ENCODE peak calls at places on chromosomes 12 and 14, in six cellular contexts. One of them, this sample, is unnamed.

GRCh38 chr14:50045039-50045711 is 71.2 kb downstream of the VCPKMT start:
- DNase-seq in IMR-90: peak
- DNase-seq in K562: no peak
- DNase-seq in fibroblast of lung: peak
- DNase-seq in mammary epithelial cell: peak
- DNase-seq in SK-N-SH: peak
- DNase-seq in this sample: peak

GRCh38 chr12:39227218-39227617 is 215.7 kb downstream of the KIF21A start:
- DNase-seq in IMR-90: no peak
- DNase-seq in K562: no peak
- DNase-seq in fibroblast of lung: no peak
- DNase-seq in mammary epithelial cell: no peak
- DNase-seq in SK-N-SH: no peak
- DNase-seq in this sample: no peak

GRCh38 chr14:70901218-70901772 is 6.0 kb upstream of the PCNX1 start:
- DNase-seq in IMR-90: peak
- DNase-seq in K562: no peak
- DNase-seq in fibroblast of lung: peak
- DNase-seq in mammary epithelial cell: no peak
- DNase-seq in SK-N-SH: no peak
- DNase-seq in this sample: no peak

GRCh38 chr12:114697741-114698565 is 14.0 kb upstream of the TBX3 start:
- DNase-seq in IMR-90: no peak
- DNase-seq in K562: no peak
- DNase-seq in fibroblast of lung: peak
- DNase-seq in mammary epithelial cell: no peak
- DNase-seq in SK-N-SH: no peak
- DNase-seq in this sample: no peak

GRCh38 chr12:60205500-60205899 is 609.7 kb downstream of the SLC16A7 start:
- DNase-seq in IMR-90: peak
- DNase-seq in K562: no peak
- DNase-seq in fibroblast of lung: peak
- DNase-seq in mammary epithelial cell: peak
- DNase-seq in SK-N-SH: no peak
- DNase-seq in this sample: no peak

GRCh38 chr12:44674866-44675265 is 201.2 kb downstream of the NELL2 start:
- DNase-seq in IMR-90: no peak
- DNase-seq in K562: no peak
- DNase-seq in fibroblast of lung: no peak
- DNase-seq in mammary epithelial cell: no peak
- DNase-seq in SK-N-SH: no peak
- DNase-seq in this sample: no peak

GRCh38 chr12:124684971-124685688 is 117.7 kb upstream of the NCOR2 start:
- DNase-seq in IMR-90: peak
- DNase-seq in K562: no peak
- DNase-seq in fibroblast of lung: peak
- DNase-seq in mammary epithelial cell: peak
- DNase-seq in SK-N-SH: no peak
- DNase-seq in this sample: no peak

GRCh38 chr14:42893183-42893582 is 1286.5 kb downstream of the LRFN5 start:
- DNase-seq in IMR-90: no peak
- DNase-seq in K562: no peak
- DNase-seq in fibroblast of lung: no peak
- DNase-seq in mammary epithelial cell: no peak
- DNase-seq in SK-N-SH: no peak
- DNase-seq in this sample: no peak

GRCh38 chr12:12819752-12820311 is 6.7 kb downstream of the DDX47 start:
- DNase-seq in IMR-90: peak
- DNase-seq in K562: peak
- DNase-seq in fibroblast of lung: peak
- DNase-seq in mammary epithelial cell: peak
- DNase-seq in SK-N-SH: no peak
- DNase-seq in this sample: no peak

GRCh38 chr12:108635997-108636808 is 2.5 kb upstream of the SELPLG start:
- DNase-seq in IMR-90: no peak
- DNase-seq in K562: no peak
- DNase-seq in fibroblast of lung: no peak
- DNase-seq in mammary epithelial cell: no peak
- DNase-seq in SK-N-SH: no peak
- DNase-seq in this sample: peak

GRCh38 chr12:2108975-2109671 is 56.3 kb downstream of the CACNA1C start:
- DNase-seq in IMR-90: no peak
- DNase-seq in K562: no peak
- DNase-seq in fibroblast of lung: no peak
- DNase-seq in mammary epithelial cell: no peak
- DNase-seq in SK-N-SH: no peak
- DNase-seq in this sample: no peak

GRCh38 chr14:60249321-60250251 is 565 bp downstream of the PPM1A start:
- DNase-seq in IMR-90: peak
- DNase-seq in K562: peak
- DNase-seq in fibroblast of lung: peak
- DNase-seq in mammary epithelial cell: peak
- DNase-seq in SK-N-SH: peak
- DNase-seq in this sample: peak

GRCh38 chr12:53251477-53252348 is 16.4 kb upstream of the ESPL1 start:
- DNase-seq in IMR-90: peak
- DNase-seq in K562: peak
- DNase-seq in fibroblast of lung: peak
- DNase-seq in mammary epithelial cell: peak
- DNase-seq in SK-N-SH: peak
- DNase-seq in this sample: peak

GRCh38 chr12:109961201-109961600 is 35.0 kb downstream of the GIT2 start:
- DNase-seq in IMR-90: no peak
- DNase-seq in K562: no peak
- DNase-seq in fibroblast of lung: no peak
- DNase-seq in mammary epithelial cell: no peak
- DNase-seq in SK-N-SH: no peak
- DNase-seq in this sample: no peak

GRCh38 chr12:131787143-131787660 is 41.0 kb upstream of the MMP17 start:
- DNase-seq in IMR-90: no peak
- DNase-seq in K562: no peak
- DNase-seq in fibroblast of lung: no peak
- DNase-seq in mammary epithelial cell: no peak
- DNase-seq in SK-N-SH: no peak
- DNase-seq in this sample: no peak

GRCh38 chr14:23910081-23910875 is 43.3 kb upstream of the DHRS4 start:
- DNase-seq in IMR-90: peak
- DNase-seq in K562: peak
- DNase-seq in fibroblast of lung: peak
- DNase-seq in mammary epithelial cell: peak
- DNase-seq in SK-N-SH: peak
- DNase-seq in this sample: peak

GRCh38 chr12:25733541-25733940 is 180.5 kb upstream of the LMNTD1 start:
- DNase-seq in IMR-90: no peak
- DNase-seq in K562: no peak
- DNase-seq in fibroblast of lung: no peak
- DNase-seq in mammary epithelial cell: no peak
- DNase-seq in SK-N-SH: no peak
- DNase-seq in this sample: no peak

GRCh38 chr14:75247286-75247922 is 31.2 kb upstream of the FOS start:
- DNase-seq in IMR-90: no peak
- DNase-seq in K562: no peak
- DNase-seq in fibroblast of lung: no peak
- DNase-seq in mammary epithelial cell: no peak
- DNase-seq in SK-N-SH: no peak
- DNase-seq in this sample: peak

GRCh38 chr12:132344601-132345000 is 15.2 kb upstream of the GALNT9 start:
- DNase-seq in IMR-90: no peak
- DNase-seq in K562: no peak
- DNase-seq in fibroblast of lung: no peak
- DNase-seq in mammary epithelial cell: no peak
- DNase-seq in SK-N-SH: no peak
- DNase-seq in this sample: no peak

GRCh38 chr14:91331761-91332447 is 85.7 kb downstream of the CCDC88C start:
- DNase-seq in IMR-90: no peak
- DNase-seq in K562: no peak
- DNase-seq in fibroblast of lung: no peak
- DNase-seq in mammary epithelial cell: no peak
- DNase-seq in SK-N-SH: no peak
- DNase-seq in this sample: no peak

GRCh38 chr12:84772281-84772680 is 140.3 kb downstream of the SLC6A15 start:
- DNase-seq in IMR-90: peak
- DNase-seq in K562: no peak
- DNase-seq in fibroblast of lung: peak
- DNase-seq in mammary epithelial cell: peak
- DNase-seq in SK-N-SH: no peak
- DNase-seq in this sample: no peak

GRCh38 chr12:95774311-95775045 is 16.1 kb downstream of the NTN4 start:
- DNase-seq in IMR-90: peak
- DNase-seq in K562: no peak
- DNase-seq in fibroblast of lung: no peak
- DNase-seq in mammary epithelial cell: peak
- DNase-seq in SK-N-SH: no peak
- DNase-seq in this sample: no peak

GRCh38 chr12:58915634-58916033 is 4.7 kb downstream of the LRIG3 start:
- DNase-seq in IMR-90: peak
- DNase-seq in K562: no peak
- DNase-seq in fibroblast of lung: peak
- DNase-seq in mammary epithelial cell: peak
- DNase-seq in SK-N-SH: no peak
- DNase-seq in this sample: no peak

GRCh38 chr12:65822732-65823480 is 1.4 kb upstream of the HMGA2 start:
- DNase-seq in IMR-90: peak
- DNase-seq in K562: no peak
- DNase-seq in fibroblast of lung: peak
- DNase-seq in mammary epithelial cell: peak
- DNase-seq in SK-N-SH: peak
- DNase-seq in this sample: no peak

GRCh38 chr14:71733210-71733883 is 198.9 kb upstream of the RGS6 start:
- DNase-seq in IMR-90: peak
- DNase-seq in K562: no peak
- DNase-seq in fibroblast of lung: peak
- DNase-seq in mammary epithelial cell: no peak
- DNase-seq in SK-N-SH: no peak
- DNase-seq in this sample: no peak

GRCh38 chr12:94445662-94446061 is 14.0 kb downstream of the CEP83 start:
- DNase-seq in IMR-90: no peak
- DNase-seq in K562: no peak
- DNase-seq in fibroblast of lung: peak
- DNase-seq in mammary epithelial cell: no peak
- DNase-seq in SK-N-SH: no peak
- DNase-seq in this sample: no peak

GRCh38 chr12:114834621-114835020 is 150.6 kb upstream of the TBX3 start:
- DNase-seq in IMR-90: peak
- DNase-seq in K562: no peak
- DNase-seq in fibroblast of lung: no peak
- DNase-seq in mammary epithelial cell: no peak
- DNase-seq in SK-N-SH: no peak
- DNase-seq in this sample: no peak

GRCh38 chr14:98175881-98176280 is 1096.1 kb downstream of the BCL11B start:
- DNase-seq in IMR-90: no peak
- DNase-seq in K562: no peak
- DNase-seq in fibroblast of lung: no peak
- DNase-seq in mammary epithelial cell: no peak
- DNase-seq in SK-N-SH: no peak
- DNase-seq in this sample: no peak

DNA sequence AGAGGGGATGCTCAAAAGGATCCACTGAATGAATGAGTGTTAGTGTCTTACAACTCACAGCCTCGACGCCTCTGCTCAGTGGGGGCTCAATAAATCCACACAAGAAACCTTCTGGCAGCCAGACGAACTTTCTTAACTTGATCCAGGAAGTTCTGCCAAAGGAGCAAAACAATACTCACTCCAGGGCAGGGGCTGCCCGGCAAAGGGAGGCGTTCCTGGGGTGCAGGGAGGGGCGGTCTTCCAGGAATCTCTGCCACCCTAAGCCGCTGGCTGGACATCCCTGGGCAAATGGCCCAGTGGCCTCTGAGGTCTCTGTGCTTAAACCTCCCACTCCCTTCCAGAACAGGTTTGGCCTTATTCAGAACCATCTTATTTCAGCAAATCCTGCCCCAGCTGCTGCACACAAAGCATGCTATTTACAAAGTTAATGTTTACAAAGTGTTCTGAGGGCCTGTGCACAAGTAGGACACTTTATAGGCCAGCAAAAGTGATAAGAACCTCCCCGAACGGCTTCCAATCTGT is 33.0 kb downstream of the MAP1LC3B2 start:
- DNase-seq in IMR-90: no peak
- DNase-seq in K562: no peak
- DNase-seq in fibroblast of lung: no peak
- DNase-seq in mammary epithelial cell: no peak
- DNase-seq in SK-N-SH: no peak
- DNase-seq in this sample: no peak
- H2AFZ ChIP-seq in IMR-90: peak
- H2AFZ ChIP-seq in K562: peak
- H2AFZ ChIP-seq in fibroblast of lung: peak
- H2AFZ ChIP-seq in mammary epithelial cell: peak
- H2AFZ ChIP-seq in SK-N-SH: no peak
- H2AFZ ChIP-seq in this sample: no peak

DNA sequence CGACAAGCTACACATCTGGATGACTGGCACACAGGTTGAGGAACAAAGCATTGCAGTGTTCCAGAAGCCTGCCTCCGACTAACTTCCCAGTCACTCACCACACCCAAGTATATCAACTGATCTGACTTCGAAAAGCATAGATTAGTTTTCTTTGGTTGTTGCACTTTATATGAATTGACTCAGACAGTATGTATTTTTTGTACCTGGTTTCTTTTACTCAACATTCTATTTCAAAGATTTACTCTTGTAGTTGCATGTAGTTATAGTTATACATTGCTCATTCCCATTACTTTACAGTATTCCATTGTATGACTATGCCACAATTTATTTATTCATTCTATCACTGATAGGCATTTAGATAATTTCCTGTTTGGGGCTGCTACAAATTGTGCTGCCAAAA is 17.9 kb downstream of the PLCZ1 start:
- DNase-seq in IMR-90: peak
- DNase-seq in K562: no peak
- DNase-seq in fibroblast of lung: no peak
- DNase-seq in mammary epithelial cell: peak
- DNase-seq in SK-N-SH: no peak
- DNase-seq in this sample: no peak
- H2AFZ ChIP-seq in IMR-90: peak
- H2AFZ ChIP-seq in K562: no peak
- H2AFZ ChIP-seq in fibroblast of lung: no peak
- H2AFZ ChIP-seq in mammary epithelial cell: peak
- H2AFZ ChIP-seq in SK-N-SH: no peak
- H2AFZ ChIP-seq in this sample: no peak

DNA sequence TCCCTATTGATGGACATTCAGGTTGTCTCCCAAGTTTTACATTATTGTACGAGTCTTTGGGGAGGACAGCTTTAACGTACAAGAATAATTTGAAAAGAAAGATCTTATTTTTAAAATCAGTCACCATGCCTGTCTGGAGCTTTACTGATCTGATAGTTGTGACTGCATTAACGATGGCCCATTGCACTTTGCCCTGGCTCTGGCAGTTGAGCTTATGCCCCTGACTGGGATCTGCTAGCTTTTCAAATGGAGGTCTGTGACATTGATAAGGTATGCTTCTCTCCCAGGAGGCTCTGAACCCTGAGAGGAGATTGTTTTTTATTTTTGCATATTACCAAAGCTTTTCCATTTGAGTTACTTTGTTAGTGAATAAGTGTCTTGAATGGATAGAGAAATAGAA is 17.9 kb upstream of the RAB3IP start:
- DNase-seq in IMR-90: no peak
- DNase-seq in K562: no peak
- DNase-seq in fibroblast of lung: no peak
- DNase-seq in mammary epithelial cell: no peak
- DNase-seq in SK-N-SH: no peak
- DNase-seq in this sample: no peak
- H2AFZ ChIP-seq in IMR-90: no peak
- H2AFZ ChIP-seq in K562: no peak
- H2AFZ ChIP-seq in fibroblast of lung: no peak
- H2AFZ ChIP-seq in mammary epithelial cell: no peak
- H2AFZ ChIP-seq in SK-N-SH: no peak
- H2AFZ ChIP-seq in this sample: no peak

GRCh38 chr12:121767525-121768016 is 25.9 kb downstream of the RHOF start:
- DNase-seq in IMR-90: peak
- DNase-seq in K562: no peak
- DNase-seq in fibroblast of lung: peak
- DNase-seq in mammary epithelial cell: no peak
- DNase-seq in SK-N-SH: peak
- DNase-seq in this sample: no peak
- H2AFZ ChIP-seq in IMR-90: peak
- H2AFZ ChIP-seq in K562: no peak
- H2AFZ ChIP-seq in fibroblast of lung: no peak
- H2AFZ ChIP-seq in mammary epithelial cell: no peak
- H2AFZ ChIP-seq in SK-N-SH: peak
- H2AFZ ChIP-seq in this sample: no peak

This sample was measured in OCI-LY7.